ENCODE peak calls at places on chromosomes 7 and 10, in four cellular contexts. One of them, this sample, is unnamed.
A peak's percentile ranks its signal among the peaks of the same experiment; 100 is the strongest.

GRCh38 chr10:6171891-6172354 is 30.8 kb upstream of the PFKFB3 start:
- DNase-seq in K562: no peak
- DNase-seq in GM12878: peak; percentile 24
- DNase-seq in HepG2: no peak
- DNase-seq in this sample: no peak

GRCh38 chr7:44853391-44853790 is 5.5 kb upstream of the H2AZ2 start:
- DNase-seq in K562: no peak
- DNase-seq in GM12878: no peak
- DNase-seq in HepG2: no peak
- DNase-seq in this sample: no peak

GRCh38 chr7:131424219-131424822 is 96.6 kb downstream of the MKLN1 start:
- DNase-seq in K562: peak; percentile 32
- DNase-seq in GM12878: peak; percentile 4
- DNase-seq in HepG2: peak; percentile 9
- DNase-seq in this sample: no peak

GRCh38 chr7:116776610-116777289 is 85.6 kb upstream of the CAPZA2 start:
- DNase-seq in K562: no peak
- DNase-seq in GM12878: peak; percentile 13
- DNase-seq in HepG2: no peak
- DNase-seq in this sample: no peak

GRCh38 chr10:131078131-131078881 is 233.2 kb downstream of the TCERG1L start:
- DNase-seq in K562: no peak
- DNase-seq in GM12878: no peak
- DNase-seq in HepG2: no peak
- DNase-seq in this sample: no peak

GRCh38 chr7:137716061-137716460 is 130.7 kb downstream of the DGKI start:
- DNase-seq in K562: no peak
- DNase-seq in GM12878: no peak
- DNase-seq in HepG2: no peak
- DNase-seq in this sample: no peak

GRCh38 chr10:43043773-43044394 is 33.0 kb upstream of the RET start:
- DNase-seq in K562: no peak
- DNase-seq in GM12878: no peak
- DNase-seq in HepG2: no peak
- DNase-seq in this sample: peak; percentile 51

GRCh38 chr10:86165666-86166065 is 200.9 kb downstream of the GRID1 start:
- DNase-seq in K562: no peak
- DNase-seq in GM12878: no peak
- DNase-seq in HepG2: no peak
- DNase-seq in this sample: no peak

GRCh38 chr7:150322833-150323681 is at the start of the genes ACTR3C and LRRC61:
- DNase-seq in K562: peak; percentile 92
- DNase-seq in GM12878: no peak
- DNase-seq in HepG2: peak; percentile 74
- DNase-seq in this sample: no peak

GRCh38 chr10:53601260-53601875 is 828.8 kb upstream of the MBL2 start:
- DNase-seq in K562: peak; percentile 44
- DNase-seq in GM12878: no peak
- DNase-seq in HepG2: peak; percentile 11
- DNase-seq in this sample: no peak

GRCh38 chr7:123749537-123749857 is 694 bp upstream of the WASL start:
- DNase-seq in K562: peak; percentile 85
- DNase-seq in GM12878: no peak
- DNase-seq in HepG2: peak; percentile 68
- DNase-seq in this sample: no peak

GRCh38 chr10:114955984-114956383 is 18.0 kb downstream of the TRUB1 start:
- DNase-seq in K562: no peak
- DNase-seq in GM12878: no peak
- DNase-seq in HepG2: no peak
- DNase-seq in this sample: no peak

GRCh38 chr10:114956466-114956865 is 18.5 kb downstream of the TRUB1 start:
- DNase-seq in K562: no peak
- DNase-seq in GM12878: no peak
- DNase-seq in HepG2: no peak
- DNase-seq in this sample: no peak

GRCh38 chr10:114957122-114957521 is 19.1 kb downstream of the TRUB1 start:
- DNase-seq in K562: no peak
- DNase-seq in GM12878: no peak
- DNase-seq in HepG2: no peak
- DNase-seq in this sample: no peak

GRCh38 chr10:114953047-114953446 is 15.1 kb downstream of the TRUB1 start:
- DNase-seq in K562: no peak
- DNase-seq in GM12878: no peak
- DNase-seq in HepG2: no peak
- DNase-seq in this sample: no peak

DNA sequence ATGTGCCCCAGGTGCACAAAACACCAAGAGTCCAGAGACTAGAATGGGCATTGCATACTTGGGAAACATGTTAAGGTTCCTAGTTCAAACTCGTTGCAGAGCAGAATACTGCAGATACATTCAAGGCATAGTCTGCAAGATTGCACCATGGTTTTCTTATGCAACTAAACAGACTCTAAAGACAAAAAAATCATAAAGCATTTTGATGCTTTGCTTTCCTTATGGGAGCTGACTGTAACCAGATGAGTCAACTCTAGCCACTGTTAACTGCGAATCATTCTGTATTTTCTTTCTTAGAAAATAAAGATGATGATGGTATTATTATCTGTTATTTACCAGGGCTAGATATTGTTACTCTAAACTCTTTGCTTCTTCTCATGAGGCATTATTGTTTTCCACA is 19.7 kb downstream of the TRUB1 start:
- DNase-seq in K562: no peak
- DNase-seq in GM12878: no peak
- DNase-seq in HepG2: no peak
- DNase-seq in this sample: no peak
- TF ChIP-seq CBX5 in K562: no peak
- TF ChIP-seq CBX5 in GM12878: no peak
- TF ChIP-seq CBX5 in HepG2: no peak
- TF ChIP-seq CBX5 in this sample: no peak

GRCh38 chr7:35356495-35356894 is 102.6 kb upstream of the TBX20 start:
- DNase-seq in K562: no peak
- DNase-seq in GM12878: no peak
- DNase-seq in HepG2: no peak
- DNase-seq in this sample: no peak

GRCh38 chr7:35355911-35356310 is 102.0 kb upstream of the TBX20 start:
- DNase-seq in K562: no peak
- DNase-seq in GM12878: no peak
- DNase-seq in HepG2: no peak
- DNase-seq in this sample: no peak

GRCh38 chr7:35351466-35351865 is 97.6 kb upstream of the TBX20 start:
- DNase-seq in K562: no peak
- DNase-seq in GM12878: no peak
- DNase-seq in HepG2: no peak
- DNase-seq in this sample: no peak

GRCh38 chr7:35349001-35349400 is 95.1 kb upstream of the TBX20 start:
- DNase-seq in K562: no peak
- DNase-seq in GM12878: no peak
- DNase-seq in HepG2: no peak
- DNase-seq in this sample: no peak

DNA sequence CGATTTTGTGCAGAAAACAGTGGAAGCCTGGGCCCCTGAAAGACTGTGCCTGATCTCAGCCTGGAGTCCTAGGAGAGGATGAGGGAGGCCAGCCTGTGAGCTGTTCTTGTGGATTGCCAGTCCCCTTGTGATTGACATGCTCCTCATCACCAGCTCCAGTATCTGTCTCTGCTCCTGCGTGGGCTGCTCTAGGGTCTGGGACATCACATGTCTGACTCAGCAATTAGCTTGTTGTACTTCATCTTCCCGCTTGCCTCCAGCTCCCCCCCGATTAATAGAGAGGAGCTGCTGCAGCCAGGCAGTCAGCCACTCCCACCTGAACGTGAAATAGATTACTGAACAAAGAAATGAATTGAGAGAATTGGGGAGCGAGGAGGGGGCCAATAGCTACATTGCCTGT is 99.6 kb upstream of the TBX20 start:
- DNase-seq in K562: no peak
- DNase-seq in GM12878: no peak
- DNase-seq in HepG2: no peak
- DNase-seq in this sample: no peak
- TF ChIP-seq CBX5 in K562: no peak
- TF ChIP-seq CBX5 in GM12878: no peak
- TF ChIP-seq CBX5 in HepG2: no peak
- TF ChIP-seq CBX5 in this sample: no peak

GRCh38 chr7:74479961-74480829 is 26.5 kb downstream of the GTF2IRD1 start:
- DNase-seq in K562: no peak
- DNase-seq in GM12878: no peak
- DNase-seq in HepG2: peak; percentile 62
- DNase-seq in this sample: peak; percentile 81
- TF ChIP-seq CBX5 in K562: no peak
- TF ChIP-seq CBX5 in GM12878: no peak
- TF ChIP-seq CBX5 in HepG2: no peak
- TF ChIP-seq CBX5 in this sample: no peak

DNA sequence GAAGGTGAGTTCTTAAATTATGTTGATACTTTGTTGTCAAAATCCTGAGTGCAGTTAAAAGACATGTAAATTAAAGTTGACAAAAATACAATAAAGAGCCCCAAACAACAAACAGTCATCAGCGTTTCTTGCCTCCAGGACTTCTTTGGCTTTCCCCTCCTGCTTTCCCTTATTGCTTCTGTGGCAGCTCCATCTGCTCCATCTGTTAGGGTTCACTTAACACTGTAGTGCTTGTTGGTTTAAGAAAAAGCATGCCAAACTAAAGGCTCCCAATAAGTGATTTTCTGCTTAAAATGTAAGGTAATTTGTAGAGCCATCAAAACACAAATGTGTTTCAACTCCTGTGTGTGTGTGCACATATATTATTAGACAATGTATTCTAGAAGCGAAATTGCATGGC is 254.3 kb upstream of the GNAI1 start:
- DNase-seq in K562: no peak
- DNase-seq in GM12878: no peak
- DNase-seq in HepG2: no peak
- DNase-seq in this sample: no peak
- TF ChIP-seq CBX5 in K562: no peak
- TF ChIP-seq CBX5 in GM12878: no peak
- TF ChIP-seq CBX5 in HepG2: no peak
- TF ChIP-seq CBX5 in this sample: no peak

GRCh38 chr7:26555971-26556830 is 264.5 kb downstream of the SNX10 start:
- DNase-seq in K562: no peak
- DNase-seq in GM12878: no peak
- DNase-seq in HepG2: no peak
- DNase-seq in this sample: no peak

GRCh38 chr7:26562841-26563240 is 271.2 kb downstream of the SNX10 start:
- DNase-seq in K562: peak; percentile 5
- DNase-seq in GM12878: no peak
- DNase-seq in HepG2: no peak
- DNase-seq in this sample: no peak

GRCh38 chr7:26560857-26561256 is 269.2 kb downstream of the SNX10 start:
- DNase-seq in K562: no peak
- DNase-seq in GM12878: no peak
- DNase-seq in HepG2: no peak
- DNase-seq in this sample: no peak
- TF ChIP-seq CBX5 in K562: no peak
- TF ChIP-seq CBX5 in GM12878: no peak
- TF ChIP-seq CBX5 in HepG2: no peak
- TF ChIP-seq CBX5 in this sample: no peak

GRCh38 chr7:155565596-155565995 is 19.2 kb upstream of the CNPY1 start:
- DNase-seq in K562: no peak
- DNase-seq in GM12878: no peak
- DNase-seq in HepG2: no peak
- DNase-seq in this sample: no peak

GRCh38 chr7:155568961-155569360 is 22.6 kb upstream of the CNPY1 start:
- DNase-seq in K562: no peak
- DNase-seq in GM12878: no peak
- DNase-seq in HepG2: no peak
- DNase-seq in this sample: no peak

GRCh38 chr7:155568335-155568660 is 21.9 kb upstream of the CNPY1 start:
- DNase-seq in K562: no peak
- DNase-seq in GM12878: no peak
- DNase-seq in HepG2: no peak
- DNase-seq in this sample: no peak

GRCh38 chr7:155567646-155568334 is 21.4 kb upstream of the CNPY1 start:
- DNase-seq in K562: no peak
- DNase-seq in GM12878: no peak
- DNase-seq in HepG2: no peak
- DNase-seq in this sample: no peak

GRCh38 chr7:155566011-155566836 is 19.9 kb upstream of the CNPY1 start:
- DNase-seq in K562: no peak
- DNase-seq in GM12878: no peak
- DNase-seq in HepG2: no peak
- DNase-seq in this sample: no peak
- TF ChIP-seq CBX5 in K562: no peak
- TF ChIP-seq CBX5 in GM12878: no peak
- TF ChIP-seq CBX5 in HepG2: no peak
- TF ChIP-seq CBX5 in this sample: no peak

DNA sequence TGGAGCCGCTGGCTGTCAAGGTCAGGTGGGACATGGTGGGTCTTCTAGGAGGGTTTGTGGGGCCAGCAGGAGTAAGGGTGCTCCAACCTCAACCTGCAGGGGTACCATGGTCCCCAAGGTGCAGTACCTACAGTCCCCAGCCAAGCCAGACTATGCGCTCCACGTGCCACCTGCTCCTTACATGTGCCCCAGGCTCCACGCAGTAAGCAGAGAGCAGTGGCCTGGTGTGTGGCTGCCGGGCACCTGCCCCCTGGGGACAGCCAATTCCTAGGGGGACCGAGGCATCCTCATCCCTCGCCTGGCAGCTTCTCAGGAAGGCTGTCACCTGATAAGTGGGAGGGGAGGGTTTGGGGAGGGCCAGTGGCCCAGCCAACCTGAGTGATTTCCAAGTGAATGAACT is 11.7 kb upstream of the ZNF716 start:
- DNase-seq in K562: no peak
- DNase-seq in GM12878: no peak
- DNase-seq in HepG2: no peak
- DNase-seq in this sample: no peak
- TF ChIP-seq CBX5 in K562: no peak
- TF ChIP-seq CBX5 in GM12878: no peak
- TF ChIP-seq CBX5 in HepG2: no peak
- TF ChIP-seq CBX5 in this sample: no peak

GRCh38 chr7:151665363-151665762 is 145.7 kb upstream of the RHEB start:
- DNase-seq in K562: no peak
- DNase-seq in GM12878: no peak
- DNase-seq in HepG2: no peak
- DNase-seq in this sample: no peak
- TF ChIP-seq CBX5 in K562: no peak
- TF ChIP-seq CBX5 in GM12878: no peak
- TF ChIP-seq CBX5 in HepG2: no peak
- TF ChIP-seq CBX5 in this sample: no peak

DNA sequence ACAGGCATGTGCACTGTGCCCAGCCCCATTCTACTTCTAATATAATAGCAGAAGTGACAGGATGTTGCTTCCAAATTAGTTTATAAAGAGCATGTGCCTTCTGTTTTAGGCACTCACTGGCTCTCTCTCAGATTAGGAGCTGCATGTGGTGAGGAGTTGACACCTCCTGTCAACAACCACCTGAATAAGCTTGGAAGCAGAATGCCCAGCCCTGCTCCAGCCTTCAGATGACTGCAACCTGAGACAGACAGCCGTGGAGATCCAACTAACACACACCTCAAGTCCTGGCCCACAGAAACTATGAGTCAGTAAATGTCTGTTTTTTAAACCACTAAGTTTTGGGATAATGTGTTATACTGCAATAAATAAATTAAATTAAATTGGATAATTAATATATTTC is 54.5 kb downstream of the PARD3 start:
- DNase-seq in K562: no peak
- DNase-seq in GM12878: no peak
- DNase-seq in HepG2: no peak
- DNase-seq in this sample: no peak
- TF ChIP-seq CBX5 in K562: no peak
- TF ChIP-seq CBX5 in GM12878: no peak
- TF ChIP-seq CBX5 in HepG2: no peak
- TF ChIP-seq CBX5 in this sample: no peak